ENCODE peak calls at places on chromosomes 2 and 18, in four cellular contexts. One of them, this sample, is unnamed. For H3K4me1, the result is how much of the 10 kb centered on the place peaks cover.

GRCh38 chr2:183996825-183997823 is 601.2 kb upstream of the ZNF804A start:
- DNase-seq in PC-9: no peak
- DNase-seq in A549: no peak
- DNase-seq in psoas muscle: no peak
- DNase-seq in this sample: no peak

GRCh38 chr2:25207078-25207545 is 38.7 kb upstream of the POMC start:
- DNase-seq in psoas muscle: no peak
- DNase-seq in PC-9: no peak
- DNase-seq in A549: no peak
- DNase-seq in this sample: no peak

GRCh38 chr2:206823178-206823577 is 57.8 kb downstream of the FASTKD2 start:
- DNase-seq in psoas muscle: no peak
- DNase-seq in PC-9: no peak
- DNase-seq in A549: no peak
- DNase-seq in this sample: no peak

GRCh38 chr18:68033466-68033865 is 516.9 kb upstream of the DSEL start:
- DNase-seq in psoas muscle: no peak
- DNase-seq in A549: no peak
- DNase-seq in PC-9: no peak
- DNase-seq in this sample: no peak

GRCh38 chr2:236582968-236583367 is 13.3 kb downstream of the ACKR3 start:
- DNase-seq in A549: no peak
- DNase-seq in PC-9: no peak
- DNase-seq in psoas muscle: no peak
- DNase-seq in this sample: no peak

GRCh38 chr2:187642498-187642897 is 88.3 kb upstream of the TFPI start:
- DNase-seq in PC-9: no peak
- DNase-seq in psoas muscle: no peak
- DNase-seq in A549: no peak
- DNase-seq in this sample: no peak

GRCh38 chr2:55957142-55957541 is 33.6 kb upstream of the EFEMP1 start:
- DNase-seq in PC-9: no peak
- DNase-seq in psoas muscle: no peak
- DNase-seq in A549: no peak
- DNase-seq in this sample: no peak

GRCh38 chr18:44758821-44759624 is 78.3 kb downstream of the SETBP1 start:
- DNase-seq in A549: no peak
- DNase-seq in PC-9: no peak
- DNase-seq in psoas muscle: no peak
- DNase-seq in this sample: no peak

GRCh38 chr2:181074457-181074856 is 94.1 kb downstream of the UBE2E3 start:
- DNase-seq in psoas muscle: no peak
- DNase-seq in A549: no peak
- DNase-seq in PC-9: no peak
- DNase-seq in this sample: no peak

GRCh38 chr2:70922591-70923234 is 13.0 kb upstream of the ATP6V1B1 start:
- DNase-seq in A549: no peak
- DNase-seq in psoas muscle: no peak
- DNase-seq in PC-9: no peak
- DNase-seq in this sample: no peak

GRCh38 chr2:71380665-71381064 is 49.1 kb downstream of the ZNF638 start:
- DNase-seq in PC-9: no peak
- DNase-seq in A549: no peak
- DNase-seq in psoas muscle: no peak
- DNase-seq in this sample: no peak

GRCh38 chr2:112700004-112700667 is 20.7 kb upstream of the NT5DC4 start:
- DNase-seq in PC-9: no peak
- DNase-seq in psoas muscle: no peak
- DNase-seq in A549: no peak
- DNase-seq in this sample: no peak

GRCh38 chr2:189013677-189014380 is 39.7 kb downstream of the COL3A1 start:
- DNase-seq in PC-9: no peak
- DNase-seq in psoas muscle: no peak
- DNase-seq in A549: no peak
- DNase-seq in this sample: no peak

GRCh38 chr2:175892046-175892445 is 110.0 kb downstream of the LNPK start:
- DNase-seq in PC-9: no peak
- DNase-seq in psoas muscle: no peak
- DNase-seq in A549: no peak
- DNase-seq in this sample: no peak

GRCh38 chr2:21245565-21245964 is 121.8 kb downstream of the TDRD15 start:
- DNase-seq in A549: no peak
- DNase-seq in PC-9: no peak
- DNase-seq in psoas muscle: no peak
- DNase-seq in this sample: no peak

GRCh38 chr2:100813527-100813926 is 6.4 kb upstream of the NPAS2 start:
- DNase-seq in A549: no peak
- DNase-seq in PC-9: no peak
- DNase-seq in psoas muscle: no peak
- DNase-seq in this sample: no peak

GRCh38 chr2:120759543-120760331 is 24.1 kb downstream of the GLI2 start:
- DNase-seq in A549: no peak
- DNase-seq in PC-9: no peak
- DNase-seq in psoas muscle: no peak
- DNase-seq in this sample: peak

GRCh38 chr2:10787176-10787968 is 25.2 kb downstream of the PDIA6 start:
- DNase-seq in A549: no peak
- DNase-seq in PC-9: no peak
- DNase-seq in psoas muscle: no peak
- DNase-seq in this sample: no peak

GRCh38 chr2:238510911-238511613 is 84.3 kb downstream of the ASB1 start:
- DNase-seq in PC-9: no peak
- DNase-seq in A549: no peak
- DNase-seq in psoas muscle: no peak
- DNase-seq in this sample: no peak

GRCh38 chr2:55862673-55863390 is 60.8 kb downstream of the EFEMP1 start:
- DNase-seq in PC-9: peak
- DNase-seq in psoas muscle: no peak
- DNase-seq in A549: peak
- DNase-seq in this sample: no peak

GRCh38 chr2:231353469-231353868 is 42.0 kb upstream of the B3GNT7 start:
- DNase-seq in A549: no peak
- DNase-seq in PC-9: no peak
- DNase-seq in psoas muscle: no peak
- DNase-seq in this sample: no peak

GRCh38 chr2:96636772-96637171 is 1.3 kb downstream of the KANSL3 start:
- DNase-seq in psoas muscle: no peak
- DNase-seq in A549: no peak
- DNase-seq in PC-9: no peak
- DNase-seq in this sample: no peak

GRCh38 chr2:150280255-150280654 is 207.2 kb downstream of the RND3 start:
- DNase-seq in PC-9: no peak
- DNase-seq in psoas muscle: no peak
- DNase-seq in A549: no peak
- DNase-seq in this sample: no peak

GRCh38 chr2:121409388-121409787 is 121.3 kb upstream of the RNU4ATAC start:
- DNase-seq in PC-9: no peak
- DNase-seq in psoas muscle: no peak
- DNase-seq in A549: no peak
- DNase-seq in this sample: no peak

GRCh38 chr2:40346535-40347354 is 105.1 kb downstream of the SLC8A1 start:
- DNase-seq in A549: no peak
- DNase-seq in psoas muscle: peak
- DNase-seq in PC-9: no peak
- DNase-seq in this sample: no peak

GRCh38 chr2:241064008-241064801 is 37.9 kb downstream of the MTERF4 start:
- DNase-seq in psoas muscle: no peak
- DNase-seq in PC-9: peak
- DNase-seq in A549: peak
- DNase-seq in this sample: peak

GRCh38 chr2:42550870-42551269 is 17.6 kb upstream of the MTA3 start:
- DNase-seq in psoas muscle: no peak
- DNase-seq in A549: no peak
- DNase-seq in PC-9: no peak
- DNase-seq in this sample: no peak

GRCh38 chr18:8140841-8141501 is 468.3 kb upstream of the RAB12 start:
- DNase-seq in A549: no peak
- DNase-seq in psoas muscle: peak
- DNase-seq in PC-9: no peak
- DNase-seq in this sample: no peak

GRCh38 chr18:25351280-25351772 is 640 bp downstream of the ZNF521 start:
- DNase-seq in A549: no peak
- DNase-seq in psoas muscle: no peak
- DNase-seq in PC-9: no peak
- DNase-seq in this sample: no peak

DNA sequence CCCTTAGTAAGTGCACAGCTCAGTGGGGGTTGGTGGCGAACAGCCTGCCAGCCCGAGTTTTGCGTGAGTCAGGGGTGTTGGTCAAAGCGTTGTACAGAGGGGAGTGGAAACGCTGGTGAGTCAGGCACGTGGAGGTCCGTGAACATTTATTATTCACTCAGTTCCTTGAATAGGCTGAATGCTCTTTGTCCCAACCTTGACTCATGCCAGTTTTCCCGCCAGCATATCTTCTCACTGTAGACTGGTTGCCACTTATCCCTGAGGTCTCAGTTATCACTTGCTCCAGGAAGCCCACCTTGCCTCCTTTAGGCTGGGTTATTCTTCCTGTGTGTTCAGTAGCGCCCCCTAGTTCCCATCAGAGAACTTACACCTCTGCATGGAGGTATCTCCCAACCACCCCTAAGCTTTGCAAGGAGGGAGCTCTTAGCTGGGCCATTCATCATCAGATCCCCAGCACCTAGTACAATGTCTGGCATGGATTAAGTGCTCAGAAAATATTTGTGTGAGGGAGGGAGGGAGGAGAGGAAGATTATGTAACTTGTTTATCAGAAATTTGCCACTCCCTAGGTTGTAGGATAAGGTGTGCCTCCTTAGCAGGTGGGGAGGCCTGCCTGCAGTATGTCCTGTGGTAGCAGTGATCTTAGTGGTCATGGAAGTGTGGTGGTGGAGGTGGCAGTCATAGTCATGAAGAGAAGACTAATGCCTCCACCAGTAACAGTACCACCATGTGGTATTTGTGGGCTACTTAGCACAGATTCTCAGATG is 72.1 kb downstream of the CABLES1 start:
- DNase-seq in PC-9: no peak
- DNase-seq in psoas muscle: no peak
- DNase-seq in A549: no peak
- DNase-seq in this sample: no peak
- TF ChIP-seq CTCF in PC-9: no peak
- TF ChIP-seq CTCF in psoas muscle: no peak
- TF ChIP-seq CTCF in A549: no peak
- TF ChIP-seq CTCF in this sample: peak

GRCh38 chr18:75218064-75218463 is 7.5 kb downstream of the TSHZ1 start:
- DNase-seq in A549: no peak
- DNase-seq in PC-9: no peak
- DNase-seq in psoas muscle: no peak
- DNase-seq in this sample: no peak

GRCh38 chr18:75216212-75216925 is 5.8 kb downstream of the TSHZ1 start:
- DNase-seq in A549: no peak
- DNase-seq in PC-9: no peak
- DNase-seq in psoas muscle: no peak
- DNase-seq in this sample: no peak

GRCh38 chr18:75218524-75218923 is 7.9 kb downstream of the TSHZ1 start:
- DNase-seq in A549: no peak
- DNase-seq in PC-9: no peak
- DNase-seq in psoas muscle: no peak
- DNase-seq in this sample: no peak

GRCh38 chr18:75215663-75216062 is 5.1 kb downstream of the TSHZ1 start:
- DNase-seq in PC-9: no peak
- DNase-seq in psoas muscle: no peak
- DNase-seq in A549: no peak
- DNase-seq in this sample: no peak

DNA sequence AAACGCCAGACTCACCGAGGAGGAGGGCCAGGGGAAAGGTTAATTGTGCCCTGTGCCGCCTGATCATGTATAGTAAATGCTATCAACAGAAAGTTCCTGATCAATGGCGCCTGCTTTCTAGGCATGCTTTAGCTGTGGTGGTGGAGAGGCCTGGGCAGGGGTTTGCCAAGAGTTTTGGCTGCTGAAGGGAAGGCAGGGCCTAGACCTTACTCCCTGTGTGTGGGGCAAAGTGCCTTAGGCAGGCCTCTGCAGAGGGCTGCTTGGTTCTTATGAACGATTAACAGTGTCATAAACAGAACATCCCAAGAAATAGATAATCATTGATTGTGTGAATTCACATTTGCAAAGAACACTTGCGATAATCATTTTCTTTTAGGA is 6.3 kb downstream of the TSHZ1 start:
- DNase-seq in PC-9: no peak
- DNase-seq in A549: no peak
- DNase-seq in psoas muscle: no peak
- DNase-seq in this sample: no peak
- H3K4me1 ChIP-seq in PC-9: under half
- H3K4me1 ChIP-seq in A549: under half
- H3K4me1 ChIP-seq in psoas muscle: half or more
- H3K4me1 ChIP-seq in this sample: half or more

GRCh38 chr2:216111122-216111521 is 2.0 kb downstream of the XRCC5 start:
- DNase-seq in A549: no peak
- DNase-seq in psoas muscle: no peak
- DNase-seq in PC-9: no peak
- DNase-seq in this sample: no peak
- H3K27ac ChIP-seq in A549: no peak
- H3K27ac ChIP-seq in psoas muscle: no peak
- H3K27ac ChIP-seq in PC-9: peak
- H3K27ac ChIP-seq in this sample: no peak

GRCh38 chr18:48639772-48640432 is 101.1 kb downstream of the CTIF start:
- DNase-seq in A549: peak
- DNase-seq in PC-9: no peak
- DNase-seq in psoas muscle: no peak
- DNase-seq in this sample: no peak
- TF ChIP-seq CTCF in A549: peak
- TF ChIP-seq CTCF in PC-9: no peak
- TF ChIP-seq CTCF in psoas muscle: peak
- TF ChIP-seq CTCF in this sample: no peak